ENCODE peak calls at places on chromosomes 13 and 19, in nine cellular contexts. One of them, this sample, is unnamed.

GRCh38 chr13:111262715-111263114 is 57.7 kb upstream of the TEX29 start:
- DNase-seq in esophagus squamous epithelium: no peak
- DNase-seq in endothelial cell of umbilical vein: no peak
- DNase-seq in esophagus muscularis mucosa: no peak
- DNase-seq in uterus: no peak
- DNase-seq in stomach: no peak
- DNase-seq in Peyer's patch: no peak
- DNase-seq in lower leg skin: no peak
- DNase-seq in tibial nerve: no peak
- DNase-seq in this sample: no peak

GRCh38 chr19:33248954-33249613 is 23.4 kb upstream of the SLC7A10 start:
- DNase-seq in endothelial cell of umbilical vein: no peak
- DNase-seq in lower leg skin: no peak
- DNase-seq in stomach: peak
- DNase-seq in esophagus squamous epithelium: no peak
- DNase-seq in tibial nerve: no peak
- DNase-seq in uterus: no peak
- DNase-seq in Peyer's patch: no peak
- DNase-seq in esophagus muscularis mucosa: no peak
- DNase-seq in this sample: peak

GRCh38 chr19:56071151-56071550 is 49.9 kb downstream of the ZNF787 start:
- DNase-seq in Peyer's patch: no peak
- DNase-seq in esophagus muscularis mucosa: no peak
- DNase-seq in stomach: no peak
- DNase-seq in endothelial cell of umbilical vein: no peak
- DNase-seq in esophagus squamous epithelium: no peak
- DNase-seq in tibial nerve: no peak
- DNase-seq in uterus: no peak
- DNase-seq in lower leg skin: no peak
- DNase-seq in this sample: peak

GRCh38 chr13:51674276-51674675 is 90.0 kb downstream of the WDFY2 start:
- DNase-seq in stomach: peak
- DNase-seq in esophagus squamous epithelium: no peak
- DNase-seq in uterus: no peak
- DNase-seq in lower leg skin: peak
- DNase-seq in endothelial cell of umbilical vein: no peak
- DNase-seq in esophagus muscularis mucosa: no peak
- DNase-seq in Peyer's patch: no peak
- DNase-seq in tibial nerve: no peak
- DNase-seq in this sample: no peak

GRCh38 chr13:25372275-25373081 is 704 bp downstream of the ATP8A2 start:
- DNase-seq in lower leg skin: no peak
- DNase-seq in uterus: no peak
- DNase-seq in esophagus squamous epithelium: no peak
- DNase-seq in Peyer's patch: no peak
- DNase-seq in esophagus muscularis mucosa: no peak
- DNase-seq in endothelial cell of umbilical vein: no peak
- DNase-seq in tibial nerve: no peak
- DNase-seq in stomach: no peak
- DNase-seq in this sample: peak

GRCh38 chr13:45410466-45410865 is 7.7 kb downstream of the SLC25A30 start:
- DNase-seq in uterus: no peak
- DNase-seq in stomach: no peak
- DNase-seq in esophagus squamous epithelium: no peak
- DNase-seq in tibial nerve: no peak
- DNase-seq in Peyer's patch: no peak
- DNase-seq in lower leg skin: no peak
- DNase-seq in endothelial cell of umbilical vein: no peak
- DNase-seq in esophagus muscularis mucosa: peak
- DNase-seq in this sample: no peak

GRCh38 chr13:99314640-99315176 is 7.5 kb upstream of the GPR183 start:
- DNase-seq in tibial nerve: no peak
- DNase-seq in Peyer's patch: no peak
- DNase-seq in stomach: no peak
- DNase-seq in lower leg skin: no peak
- DNase-seq in uterus: no peak
- DNase-seq in esophagus squamous epithelium: no peak
- DNase-seq in endothelial cell of umbilical vein: peak
- DNase-seq in esophagus muscularis mucosa: no peak
- DNase-seq in this sample: no peak

GRCh38 chr13:25249001-25249543 is 38.2 kb downstream of the MTMR6 start:
- DNase-seq in esophagus muscularis mucosa: no peak
- DNase-seq in uterus: no peak
- DNase-seq in lower leg skin: no peak
- DNase-seq in esophagus squamous epithelium: no peak
- DNase-seq in tibial nerve: no peak
- DNase-seq in Peyer's patch: no peak
- DNase-seq in endothelial cell of umbilical vein: no peak
- DNase-seq in stomach: no peak
- DNase-seq in this sample: no peak

GRCh38 chr19:13796301-13797057 is 1.2 kb downstream of the ZSWIM4 start:
- DNase-seq in endothelial cell of umbilical vein: peak
- DNase-seq in tibial nerve: peak
- DNase-seq in esophagus muscularis mucosa: peak
- DNase-seq in lower leg skin: peak
- DNase-seq in stomach: peak
- DNase-seq in uterus: peak
- DNase-seq in esophagus squamous epithelium: no peak
- DNase-seq in Peyer's patch: peak
- DNase-seq in this sample: no peak

GRCh38 chr19:35350591-35350990 is 2.9 kb downstream of the FFAR1 start:
- DNase-seq in endothelial cell of umbilical vein: no peak
- DNase-seq in lower leg skin: no peak
- DNase-seq in esophagus squamous epithelium: no peak
- DNase-seq in uterus: no peak
- DNase-seq in stomach: no peak
- DNase-seq in esophagus muscularis mucosa: peak
- DNase-seq in tibial nerve: no peak
- DNase-seq in Peyer's patch: no peak
- DNase-seq in this sample: no peak

GRCh38 chr19:35347930-35348298 is 212 bp downstream of the FFAR1 start:
- DNase-seq in esophagus squamous epithelium: no peak
- DNase-seq in uterus: no peak
- DNase-seq in stomach: no peak
- DNase-seq in esophagus muscularis mucosa: peak
- DNase-seq in Peyer's patch: no peak
- DNase-seq in endothelial cell of umbilical vein: no peak
- DNase-seq in tibial nerve: no peak
- DNase-seq in lower leg skin: no peak
- DNase-seq in this sample: no peak

GRCh38 chr19:35351441-35352176 is 3.9 kb downstream of the FFAR1 start:
- DNase-seq in stomach: no peak
- DNase-seq in esophagus muscularis mucosa: no peak
- DNase-seq in lower leg skin: no peak
- DNase-seq in esophagus squamous epithelium: no peak
- DNase-seq in tibial nerve: no peak
- DNase-seq in endothelial cell of umbilical vein: no peak
- DNase-seq in uterus: no peak
- DNase-seq in Peyer's patch: no peak
- DNase-seq in this sample: no peak

GRCh38 chr19:35348909-35349611 is 1.4 kb downstream of the FFAR1 start:
- DNase-seq in Peyer's patch: peak
- DNase-seq in lower leg skin: no peak
- DNase-seq in stomach: no peak
- DNase-seq in endothelial cell of umbilical vein: no peak
- DNase-seq in tibial nerve: no peak
- DNase-seq in esophagus squamous epithelium: no peak
- DNase-seq in uterus: no peak
- DNase-seq in esophagus muscularis mucosa: peak
- DNase-seq in this sample: no peak

DNA sequence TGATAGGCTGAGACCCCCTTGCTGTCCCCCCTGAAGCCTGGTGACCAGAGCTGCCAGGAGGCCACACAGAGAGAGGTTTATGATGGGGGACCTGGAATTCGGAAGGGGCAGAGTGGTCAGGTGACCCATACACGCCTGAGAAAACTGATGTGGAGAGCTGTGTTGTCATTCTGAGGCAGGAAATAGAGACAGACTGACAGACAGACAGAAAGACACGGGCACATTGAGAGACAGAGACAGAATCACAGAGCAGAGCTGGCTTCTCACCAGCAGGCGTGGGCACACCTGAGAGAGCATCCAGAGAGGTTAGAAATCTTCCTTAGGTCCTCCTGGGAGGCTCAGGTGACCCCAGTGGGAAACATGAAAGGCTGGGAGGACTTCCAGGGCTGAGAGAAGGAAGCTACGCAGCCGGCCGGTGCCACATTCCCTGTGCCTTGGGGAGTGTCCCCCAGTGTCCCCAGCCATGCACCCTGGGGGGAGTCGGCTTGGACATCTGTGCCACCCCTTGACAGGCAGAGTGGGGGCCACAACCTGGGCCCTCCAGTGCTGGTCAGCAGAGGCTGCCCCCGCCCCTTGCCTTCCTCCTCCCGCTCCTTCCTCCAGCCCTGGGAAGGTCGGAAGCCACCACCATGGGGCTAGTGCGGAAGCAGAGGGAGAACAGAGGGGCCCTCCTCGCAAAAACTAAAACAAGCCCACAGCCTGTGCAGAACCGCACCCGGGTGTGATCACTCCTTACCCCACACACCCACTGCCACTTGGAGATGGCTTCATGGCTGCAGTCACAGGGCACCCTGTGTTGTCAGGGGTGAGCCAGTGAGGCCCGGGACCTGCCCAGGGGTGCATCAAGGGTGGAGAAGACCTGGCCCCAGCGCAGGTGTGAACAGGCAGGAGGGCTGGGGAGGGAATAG is 2.2 kb downstream of the FFAR1 start:
- DNase-seq in esophagus muscularis mucosa: peak
- DNase-seq in lower leg skin: no peak
- DNase-seq in endothelial cell of umbilical vein: no peak
- DNase-seq in stomach: no peak
- DNase-seq in esophagus squamous epithelium: no peak
- DNase-seq in Peyer's patch: peak
- DNase-seq in tibial nerve: no peak
- DNase-seq in uterus: no peak
- DNase-seq in this sample: no peak
- TF ChIP-seq POLR2A in esophagus muscularis mucosa: no peak
- TF ChIP-seq POLR2A in lower leg skin: no peak
- TF ChIP-seq POLR2A in endothelial cell of umbilical vein: no peak
- TF ChIP-seq POLR2A in stomach: no peak
- TF ChIP-seq POLR2A in esophagus squamous epithelium: no peak
- TF ChIP-seq POLR2A in Peyer's patch: no peak
- TF ChIP-seq POLR2A in tibial nerve: no peak
- TF ChIP-seq POLR2A in uterus: no peak
- TF ChIP-seq POLR2A in this sample: no peak

GRCh38 chr19:46716672-46717033 is 261 bp downstream of the PRKD2 start:
- DNase-seq in esophagus muscularis mucosa: no peak
- DNase-seq in tibial nerve: no peak
- DNase-seq in endothelial cell of umbilical vein: no peak
- DNase-seq in Peyer's patch: no peak
- DNase-seq in esophagus squamous epithelium: no peak
- DNase-seq in lower leg skin: no peak
- DNase-seq in uterus: no peak
- DNase-seq in stomach: no peak
- DNase-seq in this sample: no peak

GRCh38 chr19:46718157-46718933 is 1.4 kb upstream of the PRKD2 start:
- DNase-seq in endothelial cell of umbilical vein: no peak
- DNase-seq in esophagus squamous epithelium: no peak
- DNase-seq in esophagus muscularis mucosa: no peak
- DNase-seq in tibial nerve: no peak
- DNase-seq in lower leg skin: no peak
- DNase-seq in uterus: no peak
- DNase-seq in Peyer's patch: peak
- DNase-seq in stomach: peak
- DNase-seq in this sample: peak

GRCh38 chr19:46717716-46718143 is 816 bp upstream of the PRKD2 start:
- DNase-seq in stomach: no peak
- DNase-seq in endothelial cell of umbilical vein: no peak
- DNase-seq in Peyer's patch: peak
- DNase-seq in lower leg skin: no peak
- DNase-seq in esophagus muscularis mucosa: no peak
- DNase-seq in esophagus squamous epithelium: no peak
- DNase-seq in tibial nerve: no peak
- DNase-seq in uterus: no peak
- DNase-seq in this sample: peak

GRCh38 chr19:46716013-46716671 is 772 bp downstream of the PRKD2 start:
- DNase-seq in stomach: peak
- DNase-seq in lower leg skin: no peak
- DNase-seq in endothelial cell of umbilical vein: no peak
- DNase-seq in tibial nerve: no peak
- DNase-seq in uterus: no peak
- DNase-seq in Peyer's patch: peak
- DNase-seq in esophagus squamous epithelium: no peak
- DNase-seq in esophagus muscularis mucosa: no peak
- DNase-seq in this sample: peak

DNA sequence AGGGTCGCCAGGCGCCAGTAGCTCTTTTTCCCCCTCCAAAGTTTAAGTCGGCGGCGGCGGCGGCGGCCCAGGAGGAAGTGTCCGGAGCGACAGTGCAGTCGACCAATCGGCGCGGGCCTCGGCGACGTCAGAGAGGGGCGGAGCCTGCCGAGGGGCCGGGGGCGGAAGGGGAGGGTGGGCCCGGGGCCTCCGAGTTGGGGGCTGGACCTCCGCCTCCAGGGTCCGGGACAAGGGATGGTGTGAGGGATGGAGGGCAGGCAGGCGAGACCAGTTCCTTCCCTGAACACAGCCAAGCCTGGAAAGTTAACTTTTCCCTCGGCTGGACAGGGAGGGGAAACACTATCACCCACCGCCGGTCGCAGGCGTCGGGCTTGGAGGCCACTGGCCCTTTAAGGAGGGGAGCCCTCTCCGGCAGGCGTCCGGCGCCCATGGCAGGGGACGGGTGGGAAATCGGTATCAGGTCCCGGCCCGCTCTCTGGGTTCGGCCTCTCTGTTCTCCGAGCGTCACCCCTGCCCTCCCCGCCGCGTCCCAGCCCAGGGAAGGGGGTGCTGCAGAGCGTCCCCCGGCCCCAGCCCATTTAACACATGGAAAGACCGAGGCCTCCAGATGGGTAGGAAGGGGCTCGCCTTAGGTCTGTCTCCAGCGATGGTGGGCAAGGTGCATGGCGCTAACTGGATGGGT is at the start of gene PRKD2:
- DNase-seq in tibial nerve: peak
- DNase-seq in stomach: peak
- DNase-seq in uterus: peak
- DNase-seq in esophagus squamous epithelium: no peak
- DNase-seq in lower leg skin: peak
- DNase-seq in endothelial cell of umbilical vein: peak
- DNase-seq in esophagus muscularis mucosa: peak
- DNase-seq in Peyer's patch: peak
- DNase-seq in this sample: peak
- TF ChIP-seq POLR2A in tibial nerve: no peak
- TF ChIP-seq POLR2A in stomach: no peak
- TF ChIP-seq POLR2A in uterus: peak
- TF ChIP-seq POLR2A in esophagus squamous epithelium: no peak
- TF ChIP-seq POLR2A in lower leg skin: no peak
- TF ChIP-seq POLR2A in endothelial cell of umbilical vein: peak
- TF ChIP-seq POLR2A in esophagus muscularis mucosa: no peak
- TF ChIP-seq POLR2A in Peyer's patch: no peak
- TF ChIP-seq POLR2A in this sample: no peak

GRCh38 chr19:30303131-30303654 is 69.0 kb upstream of the ZNF536 start:
- DNase-seq in tibial nerve: no peak
- DNase-seq in stomach: no peak
- DNase-seq in endothelial cell of umbilical vein: no peak
- DNase-seq in Peyer's patch: no peak
- DNase-seq in uterus: no peak
- DNase-seq in esophagus muscularis mucosa: no peak
- DNase-seq in esophagus squamous epithelium: no peak
- DNase-seq in lower leg skin: no peak
- DNase-seq in this sample: no peak
- TF ChIP-seq POLR2A in tibial nerve: no peak
- TF ChIP-seq POLR2A in stomach: no peak
- TF ChIP-seq POLR2A in endothelial cell of umbilical vein: no peak
- TF ChIP-seq POLR2A in Peyer's patch: no peak
- TF ChIP-seq POLR2A in uterus: no peak
- TF ChIP-seq POLR2A in esophagus muscularis mucosa: no peak
- TF ChIP-seq POLR2A in esophagus squamous epithelium: no peak
- TF ChIP-seq POLR2A in lower leg skin: no peak
- TF ChIP-seq POLR2A in this sample: no peak

GRCh38 chr19:4866595-4867424 is 657 bp downstream of the PLIN3 start:
- DNase-seq in stomach: peak
- DNase-seq in uterus: peak
- DNase-seq in esophagus muscularis mucosa: no peak
- DNase-seq in Peyer's patch: peak
- DNase-seq in tibial nerve: peak
- DNase-seq in lower leg skin: peak
- DNase-seq in endothelial cell of umbilical vein: peak
- DNase-seq in esophagus squamous epithelium: no peak
- DNase-seq in this sample: peak
- TF ChIP-seq POLR2A in stomach: no peak
- TF ChIP-seq POLR2A in uterus: no peak
- TF ChIP-seq POLR2A in esophagus muscularis mucosa: no peak
- TF ChIP-seq POLR2A in Peyer's patch: no peak
- TF ChIP-seq POLR2A in tibial nerve: no peak
- TF ChIP-seq POLR2A in lower leg skin: no peak
- TF ChIP-seq POLR2A in endothelial cell of umbilical vein: no peak
- TF ChIP-seq POLR2A in esophagus squamous epithelium: no peak
- TF ChIP-seq POLR2A in this sample: no peak

This sample was measured in erythroblast.